ENCODE peak calls at places on chromosomes 16 and 17, in ten cellular contexts. Q, H, G, W, V, S, E, U, C and I are unnamed samples.

GRCh38 chr16:50154369-50154947 is 1.4 kb downstream of the TENT4B start:
- DNase-seq in Q (no peak), H (no peak), G (no peak), W (no peak), V (no peak), S (no peak), E (peak), U (no peak), C (no peak), I (peak)

GRCh38 chr17:36705651-36706436 is 104.5 kb downstream of the MRM1 start:
- DNase-seq in Q (peak), H (peak), G (no peak), W (no peak), V (no peak), S (peak), E (peak), U (no peak), C (peak), I (peak)

GRCh38 chr17:34980681-34981537 is 597 bp downstream of the LIG3 start:
- DNase-seq in Q (peak), H (peak), G (peak), W (peak), V (peak), S (peak), E (peak), U (peak), C (peak), I (peak)

GRCh38 chr16:30090607-30091332 is 954 bp downstream of the TBX6 start:
- DNase-seq in Q (no peak), H (no peak), G (no peak), W (no peak), V (no peak), S (no peak), E (no peak), U (no peak), C (peak), I (no peak)

GRCh38 chr16:4693956-4694663 is 748 bp downstream of the NUDT16L1 start:
- DNase-seq in Q (peak), H (peak), G (no peak), W (peak), V (no peak), S (peak), E (peak), U (peak), C (no peak), I (peak)

GRCh38 chr17:38896373-38896954 is 26.6 kb downstream of the LASP1 start:
- DNase-seq in Q (no peak), H (no peak), G (no peak), W (no peak), V (no peak), S (no peak), E (no peak), U (no peak), C (no peak), I (no peak)

GRCh38 chr16:89574681-89575246 is 794 bp upstream of the CPNE7 start:
- DNase-seq in Q (peak), H (no peak), G (peak), W (peak), V (no peak), S (no peak), E (peak), U (no peak), C (peak), I (peak)

GRCh38 chr17:44781553-44782348 is 23.0 kb downstream of the ADAM11 start:
- DNase-seq in Q (no peak), H (no peak), G (no peak), W (peak), V (no peak), S (no peak), E (no peak), U (no peak), C (no peak), I (peak)

GRCh38 chr17:19410101-19410500 is 931 bp upstream of the RNF112 start:
- DNase-seq in Q (no peak), H (no peak), G (no peak), W (no peak), V (no peak), S (no peak), E (no peak), U (no peak), C (peak), I (no peak)

GRCh38 chr17:50549969-50550368 is 3.0 kb downstream of the SPATA20 start:
- DNase-seq in Q (no peak), H (no peak), G (no peak), W (no peak), V (no peak), S (no peak), E (no peak), U (no peak), C (no peak), I (no peak)

GRCh38 chr16:546909-547770 is 13.1 kb upstream of the PRR35 start:
- DNase-seq in Q (peak), H (no peak), G (no peak), W (peak), V (no peak), S (peak), E (peak), U (no peak), C (peak), I (peak)

GRCh38 chr17:67974598-67975066 is 21.6 kb downstream of the C17orf58 start:
- DNase-seq in Q (no peak), H (no peak), G (no peak), W (no peak), V (no peak), S (no peak), E (no peak), U (no peak), C (no peak), I (no peak)

GRCh38 chr17:50359005-50359699 is 13.2 kb downstream of the XYLT2 start:
- DNase-seq in Q (no peak), H (no peak), G (no peak), W (no peak), V (no peak), S (no peak), E (no peak), U (no peak), C (no peak), I (no peak)

GRCh38 chr17:9647014-9647413 is 1.7 kb downstream of the USP43 start:
- DNase-seq in Q (no peak), H (no peak), G (no peak), W (no peak), V (no peak), S (no peak), E (no peak), U (no peak), C (no peak), I (no peak)

GRCh38 chr17:50346313-50347086 is 574 bp downstream of the XYLT2 start:
- DNase-seq in Q (peak), H (no peak), G (peak), W (peak), V (no peak), S (peak), E (peak), U (no peak), C (no peak), I (peak)

GRCh38 chr17:81713556-81714411 is 1.7 kb downstream of the SLC25A10 start:
- DNase-seq in Q (no peak), H (no peak), G (no peak), W (no peak), V (no peak), S (no peak), E (peak), U (no peak), C (no peak), I (no peak)

GRCh38 chr16:57985204-57986121 is 14.5 kb upstream of the CNGB1 start:
- DNase-seq in Q (no peak), H (no peak), G (no peak), W (no peak), V (no peak), S (no peak), E (no peak), U (no peak), C (no peak), I (no peak)

GRCh38 chr16:73254983-73255382 is 207.1 kb upstream of the ZFHX3 start:
- DNase-seq in Q (no peak), H (no peak), G (no peak), W (no peak), V (no peak), S (no peak), E (no peak), U (no peak), C (no peak), I (no peak)

GRCh38 chr16:72862090-72862489 is 185.8 kb downstream of the ZFHX3 start:
- DNase-seq in Q (no peak), H (no peak), G (no peak), W (no peak), V (no peak), S (no peak), E (no peak), U (no peak), C (no peak), I (no peak)

GRCh38 chr16:87584271-87584670 is 18.0 kb upstream of the JPH3 start:
- DNase-seq in Q (no peak), H (no peak), G (no peak), W (no peak), V (no peak), S (no peak), E (no peak), U (no peak), C (no peak), I (peak)

GRCh38 chr17:70050192-70050591 is 24.8 kb upstream of the KCNJ16 start:
- DNase-seq in Q (no peak), H (no peak), G (no peak), W (no peak), V (no peak), S (no peak), E (no peak), U (no peak), C (no peak), I (no peak)

GRCh38 chr16:56606688-56607618 is 1.4 kb upstream of the MT2A start:
- DNase-seq in Q (no peak), H (peak), G (no peak), W (peak), V (no peak), S (no peak), E (no peak), U (peak), C (no peak), I (no peak)

GRCh38 chr16:87608400-87608985 is 6.2 kb downstream of the JPH3 start:
- DNase-seq in Q (peak), H (no peak), G (peak), W (peak), V (no peak), S (peak), E (peak), U (no peak), C (no peak), I (peak)

GRCh38 chr17:74153456-74153810 is 50.0 kb upstream of the RPL38 start:
- DNase-seq in Q (no peak), H (no peak), G (no peak), W (no peak), V (no peak), S (no peak), E (no peak), U (no peak), C (no peak), I (no peak)

GRCh38 chr16:26905336-26905735 is 161.4 kb upstream of the C16orf82 start:
- DNase-seq in Q (no peak), H (no peak), G (no peak), W (no peak), V (no peak), S (no peak), E (no peak), U (no peak), C (no peak), I (no peak)

GRCh38 chr16:2786061-2786825 is 1.1 kb downstream of the PRSS33 start:
- DNase-seq in Q (no peak), H (no peak), G (no peak), W (no peak), V (no peak), S (no peak), E (no peak), U (no peak), C (no peak), I (no peak)